ENCODE peak calls at places on chromosomes 11 and 22, in seven cellular contexts. One of them, this sample, is unnamed.

GRCh38 chr11:71182791-71183556 is 69.4 kb downstream of the SHANK2 start:
- DNase-seq in upper lobe of left lung: peak; percentile 6
- DNase-seq in posterior vena cava: peak; percentile 61
- DNase-seq in dorsolateral prefrontal cortex: peak; percentile 8
- DNase-seq in NCI-H1436: no peak
- DNase-seq in stimulated activated CD8-positive, alpha-beta memory T cell treated with anti-CD3 and anti-CD28 coated beads, Interleukin-4, amount 100 ng/mL, for 24 hours: no peak
- DNase-seq in cardiac fibroblast: no peak
- DNase-seq in this sample: no peak

GRCh38 chr22:28899199-28899853 is 16.0 kb downstream of the ZNRF3 start:
- DNase-seq in posterior vena cava: no peak
- DNase-seq in stimulated activated CD8-positive, alpha-beta memory T cell treated with anti-CD3 and anti-CD28 coated beads, Interleukin-4, amount 100 ng/mL, for 24 hours: no peak
- DNase-seq in dorsolateral prefrontal cortex: no peak
- DNase-seq in cardiac fibroblast: no peak
- DNase-seq in upper lobe of left lung: no peak
- DNase-seq in NCI-H1436: no peak
- DNase-seq in this sample: no peak

GRCh38 chr11:72588656-72589410 is 85.4 kb downstream of the PDE2A start:
- DNase-seq in posterior vena cava: peak; percentile 63
- DNase-seq in dorsolateral prefrontal cortex: no peak
- DNase-seq in upper lobe of left lung: no peak
- DNase-seq in NCI-H1436: no peak
- DNase-seq in stimulated activated CD8-positive, alpha-beta memory T cell treated with anti-CD3 and anti-CD28 coated beads, Interleukin-4, amount 100 ng/mL, for 24 hours: no peak
- DNase-seq in cardiac fibroblast: no peak
- DNase-seq in this sample: no peak

GRCh38 chr11:2229713-2230297 is 40.6 kb downstream of the ASCL2 start:
- DNase-seq in upper lobe of left lung: no peak
- DNase-seq in cardiac fibroblast: no peak
- DNase-seq in posterior vena cava: no peak
- DNase-seq in dorsolateral prefrontal cortex: no peak
- DNase-seq in NCI-H1436: no peak
- DNase-seq in stimulated activated CD8-positive, alpha-beta memory T cell treated with anti-CD3 and anti-CD28 coated beads, Interleukin-4, amount 100 ng/mL, for 24 hours: no peak
- DNase-seq in this sample: no peak

GRCh38 chr22:36405671-36406070 is 17.9 kb upstream of the MYH9 start:
- DNase-seq in NCI-H1436: no peak
- DNase-seq in cardiac fibroblast: peak; percentile 57
- DNase-seq in dorsolateral prefrontal cortex: no peak
- DNase-seq in stimulated activated CD8-positive, alpha-beta memory T cell treated with anti-CD3 and anti-CD28 coated beads, Interleukin-4, amount 100 ng/mL, for 24 hours: no peak
- DNase-seq in posterior vena cava: no peak
- DNase-seq in upper lobe of left lung: peak; percentile 92
- DNase-seq in this sample: peak; percentile 22

GRCh38 chr22:17921871-17922821 is 102.2 kb downstream of the MICAL3 start:
- DNase-seq in NCI-H1436: no peak
- DNase-seq in stimulated activated CD8-positive, alpha-beta memory T cell treated with anti-CD3 and anti-CD28 coated beads, Interleukin-4, amount 100 ng/mL, for 24 hours: no peak
- DNase-seq in cardiac fibroblast: no peak
- DNase-seq in upper lobe of left lung: peak; percentile 45
- DNase-seq in dorsolateral prefrontal cortex: no peak
- DNase-seq in posterior vena cava: no peak
- DNase-seq in this sample: no peak

GRCh38 chr11:118975771-118976709 is 4.5 kb downstream of the FOXR1 start:
- DNase-seq in NCI-H1436: no peak
- DNase-seq in upper lobe of left lung: no peak
- DNase-seq in stimulated activated CD8-positive, alpha-beta memory T cell treated with anti-CD3 and anti-CD28 coated beads, Interleukin-4, amount 100 ng/mL, for 24 hours: no peak
- DNase-seq in dorsolateral prefrontal cortex: no peak
- DNase-seq in posterior vena cava: no peak
- DNase-seq in cardiac fibroblast: peak; percentile 10
- DNase-seq in this sample: no peak

GRCh38 chr11:120811199-120811598 is 212.7 kb upstream of the TBCEL start:
- DNase-seq in upper lobe of left lung: no peak
- DNase-seq in cardiac fibroblast: no peak
- DNase-seq in NCI-H1436: no peak
- DNase-seq in stimulated activated CD8-positive, alpha-beta memory T cell treated with anti-CD3 and anti-CD28 coated beads, Interleukin-4, amount 100 ng/mL, for 24 hours: no peak
- DNase-seq in posterior vena cava: no peak
- DNase-seq in dorsolateral prefrontal cortex: no peak
- DNase-seq in this sample: no peak

GRCh38 chr22:32618461-32619140 is 144.0 kb downstream of the FBXO7 start:
- DNase-seq in cardiac fibroblast: no peak
- DNase-seq in dorsolateral prefrontal cortex: no peak
- DNase-seq in NCI-H1436: no peak
- DNase-seq in posterior vena cava: peak; percentile 78
- DNase-seq in stimulated activated CD8-positive, alpha-beta memory T cell treated with anti-CD3 and anti-CD28 coated beads, Interleukin-4, amount 100 ng/mL, for 24 hours: no peak
- DNase-seq in upper lobe of left lung: no peak
- DNase-seq in this sample: no peak

GRCh38 chr22:28710112-28710888 is 30.7 kb upstream of the TTC28 start:
- DNase-seq in posterior vena cava: no peak
- DNase-seq in stimulated activated CD8-positive, alpha-beta memory T cell treated with anti-CD3 and anti-CD28 coated beads, Interleukin-4, amount 100 ng/mL, for 24 hours: no peak
- DNase-seq in cardiac fibroblast: peak; percentile 88
- DNase-seq in upper lobe of left lung: no peak
- DNase-seq in NCI-H1436: no peak
- DNase-seq in dorsolateral prefrontal cortex: no peak
- DNase-seq in this sample: no peak

GRCh38 chr11:59849129-59849528 is 3.8 kb upstream of the CBLIF start:
- DNase-seq in stimulated activated CD8-positive, alpha-beta memory T cell treated with anti-CD3 and anti-CD28 coated beads, Interleukin-4, amount 100 ng/mL, for 24 hours: no peak
- DNase-seq in NCI-H1436: no peak
- DNase-seq in upper lobe of left lung: peak; percentile 24
- DNase-seq in dorsolateral prefrontal cortex: no peak
- DNase-seq in cardiac fibroblast: no peak
- DNase-seq in posterior vena cava: no peak
- DNase-seq in this sample: no peak

GRCh38 chr22:19287889-19288288 is 3.6 kb downstream of the CLTCL1 start:
- DNase-seq in posterior vena cava: no peak
- DNase-seq in upper lobe of left lung: no peak
- DNase-seq in dorsolateral prefrontal cortex: no peak
- DNase-seq in cardiac fibroblast: peak; percentile 82
- DNase-seq in stimulated activated CD8-positive, alpha-beta memory T cell treated with anti-CD3 and anti-CD28 coated beads, Interleukin-4, amount 100 ng/mL, for 24 hours: no peak
- DNase-seq in NCI-H1436: no peak
- DNase-seq in this sample: no peak

GRCh38 chr22:45831394-45831793 is 145.6 kb downstream of the WNT7B start:
- DNase-seq in upper lobe of left lung: no peak
- DNase-seq in stimulated activated CD8-positive, alpha-beta memory T cell treated with anti-CD3 and anti-CD28 coated beads, Interleukin-4, amount 100 ng/mL, for 24 hours: no peak
- DNase-seq in dorsolateral prefrontal cortex: no peak
- DNase-seq in NCI-H1436: no peak
- DNase-seq in posterior vena cava: no peak
- DNase-seq in cardiac fibroblast: peak; percentile 37
- DNase-seq in this sample: no peak

GRCh38 chr11:108340958-108341357 is 118.1 kb downstream of the ATM start:
- DNase-seq in posterior vena cava: no peak
- DNase-seq in dorsolateral prefrontal cortex: no peak
- DNase-seq in stimulated activated CD8-positive, alpha-beta memory T cell treated with anti-CD3 and anti-CD28 coated beads, Interleukin-4, amount 100 ng/mL, for 24 hours: no peak
- DNase-seq in upper lobe of left lung: no peak
- DNase-seq in NCI-H1436: peak; percentile 1
- DNase-seq in cardiac fibroblast: no peak
- DNase-seq in this sample: no peak

GRCh38 chr11:45879803-45880685 is 5.4 kb upstream of the MAPK8IP1 start:
- DNase-seq in cardiac fibroblast: no peak
- DNase-seq in NCI-H1436: no peak
- DNase-seq in upper lobe of left lung: no peak
- DNase-seq in stimulated activated CD8-positive, alpha-beta memory T cell treated with anti-CD3 and anti-CD28 coated beads, Interleukin-4, amount 100 ng/mL, for 24 hours: no peak
- DNase-seq in dorsolateral prefrontal cortex: no peak
- DNase-seq in posterior vena cava: no peak
- DNase-seq in this sample: no peak

GRCh38 chr22:30538280-30538679 is 8.3 kb downstream of the SEC14L6 start:
- DNase-seq in dorsolateral prefrontal cortex: no peak
- DNase-seq in posterior vena cava: no peak
- DNase-seq in cardiac fibroblast: peak; percentile 47
- DNase-seq in NCI-H1436: no peak
- DNase-seq in upper lobe of left lung: no peak
- DNase-seq in stimulated activated CD8-positive, alpha-beta memory T cell treated with anti-CD3 and anti-CD28 coated beads, Interleukin-4, amount 100 ng/mL, for 24 hours: no peak
- DNase-seq in this sample: no peak

GRCh38 chr22:31748490-31748889 is 1.4 kb downstream of the PRR14L start:
- DNase-seq in NCI-H1436: no peak
- DNase-seq in dorsolateral prefrontal cortex: no peak
- DNase-seq in upper lobe of left lung: no peak
- DNase-seq in stimulated activated CD8-positive, alpha-beta memory T cell treated with anti-CD3 and anti-CD28 coated beads, Interleukin-4, amount 100 ng/mL, for 24 hours: no peak
- DNase-seq in cardiac fibroblast: peak; percentile 13
- DNase-seq in posterior vena cava: no peak
- DNase-seq in this sample: no peak

GRCh38 chr11:113376156-113376555 is 11.4 kb upstream of the ANKK1 start:
- DNase-seq in dorsolateral prefrontal cortex: no peak
- DNase-seq in stimulated activated CD8-positive, alpha-beta memory T cell treated with anti-CD3 and anti-CD28 coated beads, Interleukin-4, amount 100 ng/mL, for 24 hours: no peak
- DNase-seq in cardiac fibroblast: peak; percentile 58
- DNase-seq in upper lobe of left lung: no peak
- DNase-seq in NCI-H1436: no peak
- DNase-seq in posterior vena cava: no peak
- DNase-seq in this sample: no peak

GRCh38 chr11:57567210-57567511 is 311 bp downstream of the UBE2L6 start:
- DNase-seq in cardiac fibroblast: peak; percentile 13
- DNase-seq in NCI-H1436: no peak
- DNase-seq in dorsolateral prefrontal cortex: no peak
- DNase-seq in stimulated activated CD8-positive, alpha-beta memory T cell treated with anti-CD3 and anti-CD28 coated beads, Interleukin-4, amount 100 ng/mL, for 24 hours: no peak
- DNase-seq in upper lobe of left lung: peak; percentile 23
- DNase-seq in posterior vena cava: no peak
- DNase-seq in this sample: no peak

GRCh38 chr11:2488004-2488403 is 43.2 kb downstream of the KCNQ1 start:
- DNase-seq in posterior vena cava: no peak
- DNase-seq in dorsolateral prefrontal cortex: no peak
- DNase-seq in upper lobe of left lung: no peak
- DNase-seq in NCI-H1436: no peak
- DNase-seq in cardiac fibroblast: no peak
- DNase-seq in stimulated activated CD8-positive, alpha-beta memory T cell treated with anti-CD3 and anti-CD28 coated beads, Interleukin-4, amount 100 ng/mL, for 24 hours: no peak
- DNase-seq in this sample: no peak

GRCh38 chr22:20060700-20061480 is 19.2 kb upstream of the DGCR8 start:
- DNase-seq in upper lobe of left lung: no peak
- DNase-seq in stimulated activated CD8-positive, alpha-beta memory T cell treated with anti-CD3 and anti-CD28 coated beads, Interleukin-4, amount 100 ng/mL, for 24 hours: no peak
- DNase-seq in NCI-H1436: no peak
- DNase-seq in cardiac fibroblast: no peak
- DNase-seq in dorsolateral prefrontal cortex: no peak
- DNase-seq in posterior vena cava: no peak
- DNase-seq in this sample: no peak

GRCh38 chr11:33324211-33324985 is 67.2 kb downstream of the HIPK3 start:
- DNase-seq in stimulated activated CD8-positive, alpha-beta memory T cell treated with anti-CD3 and anti-CD28 coated beads, Interleukin-4, amount 100 ng/mL, for 24 hours: no peak
- DNase-seq in dorsolateral prefrontal cortex: no peak
- DNase-seq in NCI-H1436: no peak
- DNase-seq in posterior vena cava: no peak
- DNase-seq in upper lobe of left lung: no peak
- DNase-seq in cardiac fibroblast: no peak
- DNase-seq in this sample: no peak

GRCh38 chr11:70200212-70200844 is 2.8 kb upstream of the FADD start:
- DNase-seq in upper lobe of left lung: no peak
- DNase-seq in NCI-H1436: no peak
- DNase-seq in posterior vena cava: peak; percentile 53
- DNase-seq in stimulated activated CD8-positive, alpha-beta memory T cell treated with anti-CD3 and anti-CD28 coated beads, Interleukin-4, amount 100 ng/mL, for 24 hours: no peak
- DNase-seq in dorsolateral prefrontal cortex: no peak
- DNase-seq in cardiac fibroblast: no peak
- DNase-seq in this sample: no peak

GRCh38 chr22:42313804-42314581 is 43.5 kb upstream of the TCF20 start:
- DNase-seq in cardiac fibroblast: peak; percentile 47
- DNase-seq in NCI-H1436: no peak
- DNase-seq in stimulated activated CD8-positive, alpha-beta memory T cell treated with anti-CD3 and anti-CD28 coated beads, Interleukin-4, amount 100 ng/mL, for 24 hours: no peak
- DNase-seq in upper lobe of left lung: peak; percentile 50
- DNase-seq in posterior vena cava: no peak
- DNase-seq in dorsolateral prefrontal cortex: peak; percentile 69
- DNase-seq in this sample: no peak

GRCh38 chr11:130344846-130345245 is 30.1 kb upstream of the ZBTB44 start:
- DNase-seq in posterior vena cava: no peak
- DNase-seq in upper lobe of left lung: no peak
- DNase-seq in NCI-H1436: no peak
- DNase-seq in stimulated activated CD8-positive, alpha-beta memory T cell treated with anti-CD3 and anti-CD28 coated beads, Interleukin-4, amount 100 ng/mL, for 24 hours: no peak
- DNase-seq in cardiac fibroblast: no peak
- DNase-seq in dorsolateral prefrontal cortex: no peak
- DNase-seq in this sample: no peak

GRCh38 chr11:77147668-77148321 is 19.7 kb downstream of the MYO7A start:
- DNase-seq in upper lobe of left lung: peak; percentile 43
- DNase-seq in NCI-H1436: no peak
- DNase-seq in cardiac fibroblast: no peak
- DNase-seq in dorsolateral prefrontal cortex: no peak
- DNase-seq in posterior vena cava: no peak
- DNase-seq in stimulated activated CD8-positive, alpha-beta memory T cell treated with anti-CD3 and anti-CD28 coated beads, Interleukin-4, amount 100 ng/mL, for 24 hours: peak; percentile 13
- DNase-seq in this sample: peak; percentile 14

GRCh38 chr11:117248341-117248740 is 15.9 kb downstream of the RNF214 start:
- DNase-seq in stimulated activated CD8-positive, alpha-beta memory T cell treated with anti-CD3 and anti-CD28 coated beads, Interleukin-4, amount 100 ng/mL, for 24 hours: no peak
- DNase-seq in NCI-H1436: no peak
- DNase-seq in posterior vena cava: no peak
- DNase-seq in cardiac fibroblast: no peak
- DNase-seq in dorsolateral prefrontal cortex: no peak
- DNase-seq in upper lobe of left lung: no peak
- DNase-seq in this sample: no peak

GRCh38 chr11:119531091-119531490 is 108.1 kb upstream of the THY1 start:
- DNase-seq in stimulated activated CD8-positive, alpha-beta memory T cell treated with anti-CD3 and anti-CD28 coated beads, Interleukin-4, amount 100 ng/mL, for 24 hours: no peak
- DNase-seq in dorsolateral prefrontal cortex: no peak
- DNase-seq in NCI-H1436: no peak
- DNase-seq in posterior vena cava: peak; percentile 45
- DNase-seq in upper lobe of left lung: peak; percentile 10
- DNase-seq in cardiac fibroblast: no peak
- DNase-seq in this sample: no peak

GRCh38 chr22:33210129-33210784 is 152.1 kb upstream of the SYN3 start:
- DNase-seq in upper lobe of left lung: no peak
- DNase-seq in cardiac fibroblast: peak; percentile 37
- DNase-seq in dorsolateral prefrontal cortex: no peak
- DNase-seq in NCI-H1436: peak; percentile 0
- DNase-seq in posterior vena cava: no peak
- DNase-seq in stimulated activated CD8-positive, alpha-beta memory T cell treated with anti-CD3 and anti-CD28 coated beads, Interleukin-4, amount 100 ng/mL, for 24 hours: no peak
- DNase-seq in this sample: no peak

GRCh38 chr11:62552931-62553838 is 6.6 kb upstream of the AHNAK start:
- DNase-seq in cardiac fibroblast: peak; percentile 95
- DNase-seq in upper lobe of left lung: peak; percentile 97
- DNase-seq in NCI-H1436: no peak
- DNase-seq in posterior vena cava: peak; percentile 95
- DNase-seq in stimulated activated CD8-positive, alpha-beta memory T cell treated with anti-CD3 and anti-CD28 coated beads, Interleukin-4, amount 100 ng/mL, for 24 hours: no peak
- DNase-seq in dorsolateral prefrontal cortex: no peak
- DNase-seq in this sample: peak; percentile 77

GRCh38 chr11:28836285-28837081 is 728.3 kb downstream of the METTL15 start:
- DNase-seq in stimulated activated CD8-positive, alpha-beta memory T cell treated with anti-CD3 and anti-CD28 coated beads, Interleukin-4, amount 100 ng/mL, for 24 hours: no peak
- DNase-seq in dorsolateral prefrontal cortex: no peak
- DNase-seq in upper lobe of left lung: no peak
- DNase-seq in cardiac fibroblast: peak; percentile 94
- DNase-seq in posterior vena cava: no peak
- DNase-seq in NCI-H1436: no peak
- DNase-seq in this sample: no peak

GRCh38 chr22:42389137-42389536 is 43.1 kb downstream of the NFAM1 start:
- DNase-seq in dorsolateral prefrontal cortex: no peak
- DNase-seq in cardiac fibroblast: no peak
- DNase-seq in posterior vena cava: no peak
- DNase-seq in stimulated activated CD8-positive, alpha-beta memory T cell treated with anti-CD3 and anti-CD28 coated beads, Interleukin-4, amount 100 ng/mL, for 24 hours: no peak
- DNase-seq in NCI-H1436: peak; percentile 51
- DNase-seq in upper lobe of left lung: no peak
- DNase-seq in this sample: no peak

GRCh38 chr11:115321602-115322289 is 182.5 kb downstream of the CADM1 start:
- DNase-seq in NCI-H1436: no peak
- DNase-seq in upper lobe of left lung: peak; percentile 24
- DNase-seq in stimulated activated CD8-positive, alpha-beta memory T cell treated with anti-CD3 and anti-CD28 coated beads, Interleukin-4, amount 100 ng/mL, for 24 hours: no peak
- DNase-seq in dorsolateral prefrontal cortex: no peak
- DNase-seq in posterior vena cava: no peak
- DNase-seq in cardiac fibroblast: no peak
- DNase-seq in this sample: no peak

This sample was measured in stimulated activated effector memory CD8-positive, alpha-beta T cell treated with anti-CD3 and anti-CD28 coated beads, Interleukin-12 subunit alpha, Interleukin-12 subunit beta, amount 100 ng/mL, for 72 hours.